ENCODE peak calls at places on chromosomes 6 and 20, in seven cellular contexts. One of them, this sample, is unnamed.

GRCh38 chr6:72631480-72631879 is 9.6 kb downstream of the KCNQ5 start:
- DNase-seq in GM23338: no peak
- DNase-seq in lung: no peak
- DNase-seq in transverse colon: no peak
- DNase-seq in HCT116: no peak
- DNase-seq in upper lobe of right lung: no peak
- DNase-seq in mammary epithelial cell: no peak
- DNase-seq in this sample: no peak

GRCh38 chr6:42923656-42924055 is 5.6 kb upstream of the CNPY3 start:
- DNase-seq in GM23338: no peak
- DNase-seq in lung: no peak
- DNase-seq in transverse colon: no peak
- DNase-seq in HCT116: no peak
- DNase-seq in upper lobe of right lung: no peak
- DNase-seq in mammary epithelial cell: no peak
- DNase-seq in this sample: no peak

GRCh38 chr6:68144667-68145066 is 490.4 kb upstream of the ADGRB3 start:
- DNase-seq in GM23338: no peak
- DNase-seq in lung: no peak
- DNase-seq in transverse colon: no peak
- DNase-seq in HCT116: no peak
- DNase-seq in upper lobe of right lung: no peak
- DNase-seq in mammary epithelial cell: no peak
- DNase-seq in this sample: no peak

GRCh38 chr20:32229351-32229750 is 21.7 kb downstream of the POFUT1 start:
- DNase-seq in GM23338: no peak
- DNase-seq in lung: no peak
- DNase-seq in transverse colon: no peak
- DNase-seq in HCT116: no peak
- DNase-seq in upper lobe of right lung: no peak
- DNase-seq in mammary epithelial cell: no peak
- DNase-seq in this sample: no peak

GRCh38 chr6:152846825-152847224 is 96.2 kb downstream of the VIP start:
- DNase-seq in GM23338: peak; percentile 49
- DNase-seq in lung: no peak
- DNase-seq in transverse colon: no peak
- DNase-seq in HCT116: no peak
- DNase-seq in upper lobe of right lung: no peak
- DNase-seq in mammary epithelial cell: peak; percentile 3
- DNase-seq in this sample: no peak

GRCh38 chr20:13813910-13814309 is 29.1 kb downstream of the NDUFAF5 start:
- DNase-seq in GM23338: no peak
- DNase-seq in lung: no peak
- DNase-seq in transverse colon: no peak
- DNase-seq in HCT116: no peak
- DNase-seq in upper lobe of right lung: no peak
- DNase-seq in mammary epithelial cell: no peak
- DNase-seq in this sample: no peak

GRCh38 chr20:25082498-25082873 is 545 bp upstream of the VSX1 start:
- DNase-seq in GM23338: no peak
- DNase-seq in lung: no peak
- DNase-seq in transverse colon: no peak
- DNase-seq in HCT116: no peak
- DNase-seq in upper lobe of right lung: no peak
- DNase-seq in mammary epithelial cell: no peak
- DNase-seq in this sample: no peak

GRCh38 chr6:168116446-168116974 is 37.5 kb upstream of the FRMD1 start:
- DNase-seq in GM23338: no peak
- DNase-seq in lung: no peak
- DNase-seq in transverse colon: no peak
- DNase-seq in HCT116: no peak
- DNase-seq in upper lobe of right lung: no peak
- DNase-seq in mammary epithelial cell: no peak
- DNase-seq in this sample: no peak

GRCh38 chr6:44104661-44105060 is 22.6 kb downstream of the MRPL14 start:
- DNase-seq in GM23338: no peak
- DNase-seq in lung: peak; percentile 56
- DNase-seq in transverse colon: no peak
- DNase-seq in HCT116: no peak
- DNase-seq in upper lobe of right lung: no peak
- DNase-seq in mammary epithelial cell: no peak
- DNase-seq in this sample: no peak

GRCh38 chr20:25389381-25389857 is 1.2 kb downstream of the ABHD12 start:
- DNase-seq in GM23338: peak; percentile 33
- DNase-seq in lung: peak; percentile 29
- DNase-seq in transverse colon: no peak
- DNase-seq in HCT116: no peak
- DNase-seq in upper lobe of right lung: no peak
- DNase-seq in mammary epithelial cell: peak; percentile 37
- DNase-seq in this sample: peak; percentile 28

GRCh38 chr6:52285174-52286068 is 879 bp upstream of the MCM3 start:
- DNase-seq in GM23338: peak; percentile 28
- DNase-seq in lung: no peak
- DNase-seq in transverse colon: no peak
- DNase-seq in HCT116: no peak
- DNase-seq in upper lobe of right lung: no peak
- DNase-seq in mammary epithelial cell: no peak
- DNase-seq in this sample: no peak

GRCh38 chr20:43843096-43843964 is 71.3 kb upstream of the TOX2 start:
- DNase-seq in GM23338: no peak
- DNase-seq in lung: peak; percentile 11
- DNase-seq in transverse colon: no peak
- DNase-seq in HCT116: no peak
- DNase-seq in upper lobe of right lung: no peak
- DNase-seq in mammary epithelial cell: peak; percentile 64
- DNase-seq in this sample: peak; percentile 11

GRCh38 chr6:3825331-3825831 is 23.8 kb upstream of the FAM50B start:
- DNase-seq in GM23338: peak; percentile 81
- DNase-seq in lung: peak; percentile 46
- DNase-seq in transverse colon: no peak
- DNase-seq in HCT116: no peak
- DNase-seq in upper lobe of right lung: peak; percentile 77
- DNase-seq in mammary epithelial cell: peak; percentile 60
- DNase-seq in this sample: no peak
- H3K4me3 ChIP-seq in GM23338: no peak overlapping the region
- H3K4me3 ChIP-seq in lung: no peak overlapping the region
- H3K4me3 ChIP-seq in transverse colon: no peak overlapping the region
- H3K4me3 ChIP-seq in HCT116: peak overlapping the region; percentile 32
- H3K4me3 ChIP-seq in upper lobe of right lung: peak overlapping the region; percentile 11
- H3K4me3 ChIP-seq in mammary epithelial cell: no peak overlapping the region
- H3K4me3 ChIP-seq in this sample: no peak overlapping the region

GRCh38 chr6:33271608-33272357 is at the start of the genes RPS18 and VPS52:
- DNase-seq in GM23338: peak; percentile 100
- DNase-seq in lung: peak; percentile 94
- DNase-seq in transverse colon: peak; percentile 94
- DNase-seq in HCT116: peak; percentile 99
- DNase-seq in upper lobe of right lung: peak; percentile 91
- DNase-seq in mammary epithelial cell: peak; percentile 96
- DNase-seq in this sample: peak; percentile 95
- H3K36me3 ChIP-seq in GM23338: peaks cover 54% of the 10 kb centered on the region
- H3K36me3 ChIP-seq in lung: peaks cover 35% of the 10 kb centered on the region
- H3K36me3 ChIP-seq in transverse colon: peaks cover 15% of the 10 kb centered on the region
- H3K36me3 ChIP-seq in HCT116: peaks cover 32% of the 10 kb centered on the region
- H3K36me3 ChIP-seq in upper lobe of right lung: peaks cover 62% of the 10 kb centered on the region
- H3K36me3 ChIP-seq in mammary epithelial cell: peaks cover 38% of the 10 kb centered on the region
- H3K36me3 ChIP-seq in this sample: peaks cover 11% of the 10 kb centered on the region

GRCh38 chr20:19886666-19887288 is 128.7 kb downstream of the RIN2 start:
- DNase-seq in GM23338: peak; percentile 37
- DNase-seq in lung: no peak
- DNase-seq in transverse colon: peak; percentile 50
- DNase-seq in HCT116: no peak
- DNase-seq in upper lobe of right lung: no peak
- DNase-seq in mammary epithelial cell: peak; percentile 34
- DNase-seq in this sample: peak; percentile 46
- TF ChIP-seq CTCF in GM23338: peak; percentile 39
- TF ChIP-seq CTCF in lung: no peak
- TF ChIP-seq CTCF in transverse colon: no peak
- TF ChIP-seq CTCF in HCT116: peak; percentile 17
- TF ChIP-seq CTCF in upper lobe of right lung: peak; percentile 12
- TF ChIP-seq CTCF in mammary epithelial cell: peak; percentile 56
- TF ChIP-seq CTCF in this sample: no peak

GRCh38 chr6:41730531-41731436 is 4.6 kb downstream of the TFEB start:
- DNase-seq in GM23338: no peak
- DNase-seq in lung: no peak
- DNase-seq in transverse colon: no peak
- DNase-seq in HCT116: no peak
- DNase-seq in upper lobe of right lung: peak; percentile 32
- DNase-seq in mammary epithelial cell: no peak
- DNase-seq in this sample: no peak

GRCh38 chr6:41728073-41728936 is 7.1 kb downstream of the TFEB start:
- DNase-seq in GM23338: no peak
- DNase-seq in lung: no peak
- DNase-seq in transverse colon: peak; percentile 77
- DNase-seq in HCT116: no peak
- DNase-seq in upper lobe of right lung: no peak
- DNase-seq in mammary epithelial cell: no peak
- DNase-seq in this sample: peak; percentile 49

GRCh38 chr6:41727705-41728072 is 7.7 kb downstream of the TFEB start:
- DNase-seq in GM23338: no peak
- DNase-seq in lung: no peak
- DNase-seq in transverse colon: no peak
- DNase-seq in HCT116: no peak
- DNase-seq in upper lobe of right lung: no peak
- DNase-seq in mammary epithelial cell: no peak
- DNase-seq in this sample: no peak

GRCh38 chr6:41729624-41730023 is 5.8 kb downstream of the TFEB start:
- DNase-seq in GM23338: peak; percentile 48
- DNase-seq in lung: no peak
- DNase-seq in transverse colon: no peak
- DNase-seq in HCT116: no peak
- DNase-seq in upper lobe of right lung: peak; percentile 8
- DNase-seq in mammary epithelial cell: no peak
- DNase-seq in this sample: no peak

DNA sequence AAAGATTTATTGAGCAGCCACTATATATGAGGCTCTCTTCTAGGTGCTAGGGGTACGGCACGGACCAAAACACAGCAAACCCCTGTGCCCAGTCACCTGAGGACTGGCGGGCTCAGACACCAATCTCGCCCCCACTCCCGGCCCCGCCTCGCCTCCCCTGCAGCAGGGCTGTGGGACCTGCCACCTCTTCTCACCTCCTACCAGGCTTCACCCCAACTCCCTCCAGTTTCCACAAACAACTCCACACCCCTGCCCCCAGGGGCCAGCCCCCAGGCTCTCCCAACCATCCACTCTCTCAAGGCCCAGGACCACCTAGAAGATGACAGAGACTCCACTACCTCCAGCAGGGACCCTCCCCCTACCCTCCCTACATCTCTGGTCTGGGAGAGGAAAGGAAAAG is 6.5 kb downstream of the TFEB start:
- DNase-seq in GM23338: no peak
- DNase-seq in lung: no peak
- DNase-seq in transverse colon: no peak
- DNase-seq in HCT116: no peak
- DNase-seq in upper lobe of right lung: peak; percentile 37
- DNase-seq in mammary epithelial cell: no peak
- DNase-seq in this sample: no peak
- H3K4me3 ChIP-seq in GM23338: no peak overlapping the region
- H3K4me3 ChIP-seq in lung: no peak overlapping the region
- H3K4me3 ChIP-seq in transverse colon: no peak overlapping the region
- H3K4me3 ChIP-seq in HCT116: no peak overlapping the region
- H3K4me3 ChIP-seq in upper lobe of right lung: no peak overlapping the region
- H3K4me3 ChIP-seq in mammary epithelial cell: no peak overlapping the region
- H3K4me3 ChIP-seq in this sample: no peak overlapping the region

GRCh38 chr20:38760978-38761377 is 12.7 kb downstream of the ACTR5 start:
- DNase-seq in GM23338: no peak
- DNase-seq in lung: no peak
- DNase-seq in transverse colon: no peak
- DNase-seq in HCT116: no peak
- DNase-seq in upper lobe of right lung: no peak
- DNase-seq in mammary epithelial cell: no peak
- DNase-seq in this sample: no peak

GRCh38 chr20:38757145-38757800 is 9.0 kb downstream of the ACTR5 start:
- DNase-seq in GM23338: no peak
- DNase-seq in lung: no peak
- DNase-seq in transverse colon: no peak
- DNase-seq in HCT116: no peak
- DNase-seq in upper lobe of right lung: no peak
- DNase-seq in mammary epithelial cell: no peak
- DNase-seq in this sample: no peak

GRCh38 chr20:38762174-38762573 is 13.9 kb downstream of the ACTR5 start:
- DNase-seq in GM23338: no peak
- DNase-seq in lung: no peak
- DNase-seq in transverse colon: no peak
- DNase-seq in HCT116: no peak
- DNase-seq in upper lobe of right lung: no peak
- DNase-seq in mammary epithelial cell: no peak
- DNase-seq in this sample: no peak

GRCh38 chr20:38755324-38755910 is 7.2 kb downstream of the ACTR5 start:
- DNase-seq in GM23338: no peak
- DNase-seq in lung: no peak
- DNase-seq in transverse colon: no peak
- DNase-seq in HCT116: no peak
- DNase-seq in upper lobe of right lung: no peak
- DNase-seq in mammary epithelial cell: no peak
- DNase-seq in this sample: no peak

DNA sequence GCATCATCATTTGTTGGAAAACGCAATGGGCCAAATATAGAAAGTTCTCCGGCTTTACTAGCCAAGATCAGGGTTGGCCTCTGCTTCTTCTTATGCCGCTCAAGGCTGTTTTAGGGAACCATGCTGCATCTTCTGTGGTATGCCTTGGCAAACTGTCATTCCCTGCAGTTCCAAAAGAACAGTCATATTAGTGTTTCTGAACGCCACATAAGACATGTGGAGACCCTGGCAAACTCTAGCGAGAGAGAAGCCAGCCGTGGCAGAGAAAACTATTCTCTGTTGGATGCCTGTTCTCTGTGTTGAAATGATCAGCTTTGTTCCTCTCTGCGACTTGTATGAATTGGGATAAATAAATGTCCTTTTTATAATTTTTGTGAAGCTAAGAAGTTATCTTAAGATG is 10.9 kb downstream of the ACTR5 start:
- DNase-seq in GM23338: no peak
- DNase-seq in lung: no peak
- DNase-seq in transverse colon: no peak
- DNase-seq in HCT116: no peak
- DNase-seq in upper lobe of right lung: no peak
- DNase-seq in mammary epithelial cell: no peak
- DNase-seq in this sample: no peak
- H3K36me3 ChIP-seq in GM23338: peaks cover 56% of the 10 kb centered on the region
- H3K36me3 ChIP-seq in lung: peaks cover 38% of the 10 kb centered on the region
- H3K36me3 ChIP-seq in transverse colon: peaks cover 43% of the 10 kb centered on the region
- H3K36me3 ChIP-seq in HCT116: peaks cover 33% of the 10 kb centered on the region
- H3K36me3 ChIP-seq in upper lobe of right lung: peaks cover 78% of the 10 kb centered on the region
- H3K36me3 ChIP-seq in mammary epithelial cell: peaks cover 9% of the 10 kb centered on the region
- H3K36me3 ChIP-seq in this sample: peaks cover 17% of the 10 kb centered on the region

GRCh38 chr6:78615430-78615904 is 251.9 kb upstream of the IRAK1BP1 start:
- DNase-seq in GM23338: no peak
- DNase-seq in lung: no peak
- DNase-seq in transverse colon: no peak
- DNase-seq in HCT116: no peak
- DNase-seq in upper lobe of right lung: no peak
- DNase-seq in mammary epithelial cell: peak; percentile 40
- DNase-seq in this sample: no peak
- TF ChIP-seq CTCF in GM23338: no peak
- TF ChIP-seq CTCF in lung: no peak
- TF ChIP-seq CTCF in transverse colon: no peak
- TF ChIP-seq CTCF in HCT116: no peak
- TF ChIP-seq CTCF in upper lobe of right lung: no peak
- TF ChIP-seq CTCF in mammary epithelial cell: no peak
- TF ChIP-seq CTCF in this sample: no peak

GRCh38 chr20:5751856-5752255 is 1.7 kb downstream of the SHLD1 start:
- DNase-seq in GM23338: peak; percentile 13
- DNase-seq in lung: no peak
- DNase-seq in transverse colon: no peak
- DNase-seq in HCT116: no peak
- DNase-seq in upper lobe of right lung: no peak
- DNase-seq in mammary epithelial cell: no peak
- DNase-seq in this sample: peak; percentile 60
- H3K4me3 ChIP-seq in GM23338: no peak overlapping the region
- H3K4me3 ChIP-seq in lung: no peak overlapping the region
- H3K4me3 ChIP-seq in transverse colon: no peak overlapping the region
- H3K4me3 ChIP-seq in HCT116: no peak overlapping the region
- H3K4me3 ChIP-seq in upper lobe of right lung: no peak overlapping the region
- H3K4me3 ChIP-seq in mammary epithelial cell: no peak overlapping the region
- H3K4me3 ChIP-seq in this sample: no peak overlapping the region

This sample was measured in colonic mucosa.